ENCODE peak calls at places on chromosome 2, in four cellular contexts. D is H9, T is psoas muscle, O is left ventricle myocardium inferior. B is an unnamed sample.
A peak's percentile ranks its signal among the peaks of the same experiment; 100 is the strongest.

GRCh38 chr2:100285691-100286090 is 36.6 kb downstream of the LONRF2 start:
- DNase-seq in D (no peak), T (no peak), O (no peak), B (no peak)

GRCh38 chr2:2656046-2656715 is 325.1 kb upstream of the MYT1L start:
- DNase-seq in D (no peak), T (no peak), O (no peak), B (no peak)

GRCh38 chr2:10135296-10136089 is 13.0 kb downstream of the RRM2 start:
- DNase-seq in D (no peak), T (no peak), O (no peak), B (no peak)

GRCh38 chr2:100773538-100773937 is 46.4 kb upstream of the NPAS2 start:
- DNase-seq in D (no peak), T (no peak), O (no peak), B (no peak)

GRCh38 chr2:239390546-239391285 is 10.1 kb downstream of the HDAC4 start:
- DNase-seq in D (no peak), T (peak; percentile 38), O (no peak), B (peak; percentile 36)

GRCh38 chr2:196041786-196042185 is 26.9 kb downstream of the DNAH7 start:
- DNase-seq in D (no peak), T (no peak), O (no peak), B (no peak)

GRCh38 chr2:24304621-24305020 is 55.7 kb downstream of the ITSN2 start:
- DNase-seq in D (no peak), T (no peak), O (no peak), B (no peak)

GRCh38 chr2:99238599-99238998 is 16.9 kb downstream of the LYG2 start:
- DNase-seq in D (no peak), T (no peak), O (no peak), B (no peak)

GRCh38 chr2:217062774-217063173 is 202.9 kb upstream of the TNP1 start:
- DNase-seq in D (no peak), T (no peak), O (no peak), B (no peak)

GRCh38 chr2:218229239-218229638 is 12.2 kb downstream of the ARPC2 start:
- DNase-seq in D (no peak), T (no peak), O (no peak), B (no peak)

GRCh38 chr2:241261628-241262027 is 53.8 kb downstream of the HDLBP start:
- DNase-seq in D (peak; percentile 23), T (no peak), O (no peak), B (no peak)

GRCh38 chr2:109188924-109189323 is 59.9 kb downstream of the SH3RF3 start:
- DNase-seq in D (no peak), T (no peak), O (no peak), B (no peak)

GRCh38 chr2:108587621-108588020 is 53.4 kb downstream of the LIMS1 start:
- DNase-seq in D (no peak), T (peak; percentile 71), O (peak; percentile 31), B (no peak)

GRCh38 chr2:190159453-190159852 is 96.9 kb upstream of the MSTN start:
- DNase-seq in D (no peak), T (no peak), O (no peak), B (no peak)

GRCh38 chr2:134668821-134669220 is 50.0 kb downstream of the TMEM163 start:
- DNase-seq in D (no peak), T (no peak), O (no peak), B (peak; percentile 69)

GRCh38 chr2:148014616-148015015 is 5.9 kb downstream of the ORC4 start:
- DNase-seq in D (no peak), T (no peak), O (no peak), B (no peak)

GRCh38 chr2:39227628-39228412 is 15.9 kb downstream of the CDKL4 start:
- DNase-seq in D (peak; percentile 82), T (peak; percentile 87), O (peak; percentile 80), B (peak; percentile 87)

GRCh38 chr2:19898592-19899329 is 3.0 kb downstream of the TTC32 start:
- DNase-seq in D (no peak), T (no peak), O (no peak), B (no peak)

GRCh38 chr2:8346706-8347430 is 335.0 kb upstream of the ID2 start:
- DNase-seq in D (no peak), T (no peak), O (no peak), B (no peak)

GRCh38 chr2:170660406-170660805 is 54.7 kb upstream of the SP5 start:
- DNase-seq in D (no peak), T (no peak), O (no peak), B (no peak)

GRCh38 chr2:167914969-167915368 is 332.4 kb downstream of the STK39 start:
- DNase-seq in D (no peak), T (no peak), O (no peak), B (no peak)

GRCh38 chr2:191614759-191615158 is 63.2 kb upstream of the NABP1 start:
- DNase-seq in D (no peak), T (no peak), O (no peak), B (no peak)

GRCh38 chr2:235577404-235578330 is 83.8 kb downstream of the AGAP1 start:
- DNase-seq in D (no peak), T (no peak), O (peak; percentile 51), B (no peak)

GRCh38 chr2:174524525-174524924 is 37.7 kb upstream of the GPR155 start:
- DNase-seq in D (no peak), T (no peak), O (no peak), B (no peak)

DNA sequence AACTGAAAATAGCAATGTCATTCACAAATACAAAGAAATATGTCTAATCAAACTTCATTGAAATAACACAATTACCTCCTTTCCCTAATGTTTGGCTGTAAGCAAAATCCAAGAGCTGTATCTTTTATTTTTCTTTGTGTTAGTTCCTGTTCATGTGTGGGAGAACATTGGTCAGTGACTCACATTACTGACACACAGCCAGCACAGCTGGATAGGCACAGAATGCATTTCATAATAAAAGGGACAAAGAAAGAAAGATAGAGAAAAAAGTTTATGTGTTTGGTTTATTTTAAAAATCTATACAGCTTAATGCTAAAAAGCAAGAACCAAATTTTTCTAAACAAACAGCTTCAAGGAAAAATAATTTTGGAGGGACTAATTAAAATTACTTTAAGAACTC is 185.6 kb upstream of the COL3A1 start:
- DNase-seq in D (no peak), T (peak; percentile 66), O (peak; percentile 58), B (no peak)
- H3K27ac ChIP-seq in D (no peak overlapping the region), T (peak overlapping the region; percentile 38), O (peak overlapping the region; percentile 71), B (no peak overlapping the region)

GRCh38 chr2:65300772-65301711 is 73.4 kb downstream of the ACTR2 start:
- DNase-seq in D (no peak), T (peak; percentile 77), O (peak; percentile 58), B (peak; percentile 65)
- H3K27ac ChIP-seq in D (no peak overlapping the region), T (peak overlapping the region; percentile 66), O (peak overlapping the region; percentile 86), B (peak overlapping the region; percentile 73)

DNA sequence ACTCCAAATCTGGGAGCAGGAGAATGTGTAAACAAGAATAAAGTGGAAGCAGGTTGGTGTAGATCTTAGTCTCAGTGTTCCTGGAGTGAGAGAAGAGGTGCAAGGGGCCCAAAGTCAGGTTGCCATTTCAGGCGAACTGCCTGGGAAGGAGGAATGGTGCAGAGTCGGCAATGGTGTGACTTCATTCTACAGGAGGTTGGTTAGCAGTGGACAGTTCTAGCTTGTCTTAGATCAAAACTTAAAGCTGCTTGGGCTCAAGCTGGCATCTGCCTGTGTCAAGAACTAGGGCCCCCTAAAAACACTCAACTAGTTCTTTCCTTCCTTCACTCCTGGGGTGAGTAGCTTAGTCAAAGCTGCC is 3.5 kb downstream of the STK16 start:
- DNase-seq in D (no peak), T (no peak), O (no peak), B (no peak)
- H3K27ac ChIP-seq in D (no peak overlapping the region), T (peak overlapping the region; percentile 94), O (peak overlapping the region; percentile 83), B (peak overlapping the region; percentile 91)

DNA sequence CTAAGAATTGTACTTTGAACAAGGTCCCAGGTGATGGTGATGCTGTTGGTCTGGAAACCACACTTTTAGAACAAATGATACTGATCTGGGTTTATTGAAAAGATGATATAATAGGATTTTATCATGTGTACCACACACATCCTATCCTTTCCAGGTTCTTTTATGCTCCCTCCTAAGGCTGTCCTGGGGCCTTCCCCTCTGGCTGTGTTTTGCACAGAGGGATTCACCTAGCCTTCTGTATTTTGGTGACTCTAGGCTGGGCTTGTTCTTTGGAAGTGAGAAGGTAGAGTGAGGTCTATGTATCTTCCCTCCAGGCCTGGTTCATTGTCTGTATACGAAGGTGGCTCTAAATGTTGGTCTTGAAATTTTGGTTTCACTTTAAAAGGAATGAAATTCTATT is 12.7 kb downstream of the ANXA4 start:
- DNase-seq in D (no peak), T (no peak), O (no peak), B (no peak)
- H3K27ac ChIP-seq in D (no peak overlapping the region), T (no peak overlapping the region), O (peak overlapping the region; percentile 10), B (peak overlapping the region; percentile 50)

GRCh38 chr2:88252646-88253045 is 82.5 kb downstream of the THNSL2 start:
- DNase-seq in D (no peak), T (no peak), O (no peak), B (no peak)
- H3K27ac ChIP-seq in D (no peak overlapping the region), T (no peak overlapping the region), O (no peak overlapping the region), B (no peak overlapping the region)

B was measured in lower lobe of right lung.